ENCODE peak calls at places on chromosomes 2 and 18, in six cellular contexts. One of them, this sample, is unnamed.

GRCh38 chr2:231877533-231878456 is 48.4 kb downstream of the NPPC start:
- DNase-seq in transverse colon: no peak
- DNase-seq in heart left ventricle: no peak
- DNase-seq in IMR-90: peak; percentile 28
- DNase-seq in tibial nerve: no peak
- DNase-seq in stomach: no peak
- DNase-seq in this sample: no peak

GRCh38 chr2:236988690-236989639 is 96.7 kb upstream of the COPS8 start:
- DNase-seq in tibial nerve: peak; percentile 87
- DNase-seq in heart left ventricle: peak; percentile 46
- DNase-seq in stomach: peak; percentile 74
- DNase-seq in transverse colon: peak; percentile 43
- DNase-seq in IMR-90: no peak
- DNase-seq in this sample: peak; percentile 79

GRCh38 chr2:191401287-191401686 is 156.1 kb downstream of the MYO1B start:
- DNase-seq in tibial nerve: no peak
- DNase-seq in transverse colon: no peak
- DNase-seq in stomach: no peak
- DNase-seq in heart left ventricle: no peak
- DNase-seq in IMR-90: peak; percentile 56
- DNase-seq in this sample: no peak

GRCh38 chr2:43218550-43219382 is 7.6 kb downstream of the ZFP36L2 start:
- DNase-seq in stomach: peak; percentile 77
- DNase-seq in heart left ventricle: peak; percentile 75
- DNase-seq in tibial nerve: peak; percentile 34
- DNase-seq in transverse colon: peak; percentile 86
- DNase-seq in IMR-90: peak; percentile 10
- DNase-seq in this sample: peak; percentile 74

GRCh38 chr2:14137643-14138042 is 494.9 kb upstream of the LRATD1 start:
- DNase-seq in tibial nerve: no peak
- DNase-seq in heart left ventricle: no peak
- DNase-seq in transverse colon: no peak
- DNase-seq in stomach: no peak
- DNase-seq in IMR-90: no peak
- DNase-seq in this sample: no peak

GRCh38 chr2:23485841-23486395 is 100.9 kb downstream of the KLHL29 start:
- DNase-seq in transverse colon: no peak
- DNase-seq in stomach: no peak
- DNase-seq in heart left ventricle: no peak
- DNase-seq in tibial nerve: no peak
- DNase-seq in IMR-90: no peak
- DNase-seq in this sample: no peak

GRCh38 chr18:39494211-39494896 is 1928.8 kb upstream of the CELF4 start:
- DNase-seq in heart left ventricle: no peak
- DNase-seq in IMR-90: no peak
- DNase-seq in transverse colon: no peak
- DNase-seq in stomach: no peak
- DNase-seq in tibial nerve: no peak
- DNase-seq in this sample: no peak

GRCh38 chr18:23373564-23373963 is 79.5 kb upstream of the RIOK3 start:
- DNase-seq in IMR-90: no peak
- DNase-seq in tibial nerve: no peak
- DNase-seq in stomach: no peak
- DNase-seq in transverse colon: no peak
- DNase-seq in heart left ventricle: no peak
- DNase-seq in this sample: no peak

GRCh38 chr2:68357608-68358337 is 7.3 kb upstream of the PLEK start:
- DNase-seq in stomach: no peak
- DNase-seq in IMR-90: peak; percentile 58
- DNase-seq in heart left ventricle: peak; percentile 23
- DNase-seq in tibial nerve: peak; percentile 33
- DNase-seq in transverse colon: peak; percentile 33
- DNase-seq in this sample: peak; percentile 59

GRCh38 chr18:3051718-3052410 is 38.9 kb upstream of the LPIN2 start:
- DNase-seq in stomach: peak; percentile 57
- DNase-seq in tibial nerve: no peak
- DNase-seq in transverse colon: peak; percentile 67
- DNase-seq in heart left ventricle: no peak
- DNase-seq in IMR-90: no peak
- DNase-seq in this sample: no peak

GRCh38 chr2:135980450-135981080 is 4.9 kb downstream of the DARS1 start:
- DNase-seq in IMR-90: no peak
- DNase-seq in heart left ventricle: no peak
- DNase-seq in transverse colon: no peak
- DNase-seq in stomach: no peak
- DNase-seq in tibial nerve: no peak
- DNase-seq in this sample: no peak

GRCh38 chr18:79945118-79946042 is 6.1 kb downstream of the SLC66A2 start:
- DNase-seq in tibial nerve: no peak
- DNase-seq in heart left ventricle: no peak
- DNase-seq in stomach: peak; percentile 20
- DNase-seq in transverse colon: peak; percentile 9
- DNase-seq in IMR-90: no peak
- DNase-seq in this sample: peak; percentile 51

GRCh38 chr18:48794251-48794970 is 156.4 kb downstream of the SMAD7 start:
- DNase-seq in stomach: no peak
- DNase-seq in IMR-90: no peak
- DNase-seq in tibial nerve: no peak
- DNase-seq in transverse colon: no peak
- DNase-seq in heart left ventricle: no peak
- DNase-seq in this sample: peak; percentile 3

GRCh38 chr2:21452678-21453077 is 328.9 kb downstream of the TDRD15 start:
- DNase-seq in tibial nerve: no peak
- DNase-seq in transverse colon: no peak
- DNase-seq in IMR-90: no peak
- DNase-seq in stomach: no peak
- DNase-seq in heart left ventricle: no peak
- DNase-seq in this sample: no peak

GRCh38 chr2:163774862-163775261 is 39.1 kb upstream of the FIGN start:
- DNase-seq in IMR-90: peak; percentile 81
- DNase-seq in transverse colon: no peak
- DNase-seq in tibial nerve: no peak
- DNase-seq in stomach: no peak
- DNase-seq in heart left ventricle: no peak
- DNase-seq in this sample: no peak

GRCh38 chr18:33156906-33157470 is 283.5 kb downstream of the CCDC178 start:
- DNase-seq in IMR-90: no peak
- DNase-seq in transverse colon: no peak
- DNase-seq in tibial nerve: no peak
- DNase-seq in heart left ventricle: no peak
- DNase-seq in stomach: no peak
- DNase-seq in this sample: no peak

GRCh38 chr2:18719978-18720775 is 130.8 kb upstream of the NT5C1B start:
- DNase-seq in stomach: no peak
- DNase-seq in heart left ventricle: no peak
- DNase-seq in transverse colon: no peak
- DNase-seq in tibial nerve: no peak
- DNase-seq in IMR-90: peak; percentile 58
- DNase-seq in this sample: no peak

GRCh38 chr18:59671533-59671932 is 25.7 kb downstream of the CCBE1 start:
- DNase-seq in IMR-90: no peak
- DNase-seq in tibial nerve: no peak
- DNase-seq in stomach: no peak
- DNase-seq in heart left ventricle: no peak
- DNase-seq in transverse colon: no peak
- DNase-seq in this sample: no peak

GRCh38 chr18:37489011-37489410 is 76.6 kb downstream of the CELF4 start:
- DNase-seq in transverse colon: no peak
- DNase-seq in stomach: no peak
- DNase-seq in tibial nerve: no peak
- DNase-seq in heart left ventricle: no peak
- DNase-seq in IMR-90: no peak
- DNase-seq in this sample: no peak

GRCh38 chr2:68521037-68521436 is 53.7 kb downstream of the APLF start:
- DNase-seq in stomach: no peak
- DNase-seq in IMR-90: no peak
- DNase-seq in transverse colon: no peak
- DNase-seq in tibial nerve: no peak
- DNase-seq in heart left ventricle: no peak
- DNase-seq in this sample: no peak

GRCh38 chr2:182129188-182129707 is 143.6 kb downstream of the PPP1R1C start:
- DNase-seq in stomach: no peak
- DNase-seq in tibial nerve: no peak
- DNase-seq in heart left ventricle: no peak
- DNase-seq in IMR-90: no peak
- DNase-seq in transverse colon: no peak
- DNase-seq in this sample: no peak

GRCh38 chr18:58195278-58195721 is 151.3 kb downstream of the NEDD4L start:
- DNase-seq in heart left ventricle: no peak
- DNase-seq in tibial nerve: no peak
- DNase-seq in stomach: peak; percentile 76
- DNase-seq in transverse colon: peak; percentile 64
- DNase-seq in IMR-90: no peak
- DNase-seq in this sample: peak; percentile 63

GRCh38 chr18:38563396-38563980 is 997.9 kb upstream of the CELF4 start:
- DNase-seq in heart left ventricle: no peak
- DNase-seq in IMR-90: no peak
- DNase-seq in stomach: no peak
- DNase-seq in tibial nerve: no peak
- DNase-seq in transverse colon: no peak
- DNase-seq in this sample: no peak

GRCh38 chr2:191631754-191632153 is 46.2 kb upstream of the NABP1 start:
- DNase-seq in IMR-90: peak; percentile 66
- DNase-seq in transverse colon: peak; percentile 41
- DNase-seq in heart left ventricle: no peak
- DNase-seq in tibial nerve: peak; percentile 31
- DNase-seq in stomach: no peak
- DNase-seq in this sample: peak; percentile 66

GRCh38 chr2:227608469-227609338 is 5.9 kb downstream of the SCYGR3 start:
- DNase-seq in IMR-90: no peak
- DNase-seq in tibial nerve: peak; percentile 31
- DNase-seq in transverse colon: no peak
- DNase-seq in heart left ventricle: no peak
- DNase-seq in stomach: no peak
- DNase-seq in this sample: no peak

GRCh38 chr2:86372133-86372532 is 34.7 kb upstream of the REEP1 start:
- DNase-seq in tibial nerve: no peak
- DNase-seq in heart left ventricle: no peak
- DNase-seq in stomach: no peak
- DNase-seq in transverse colon: no peak
- DNase-seq in IMR-90: no peak
- DNase-seq in this sample: no peak

GRCh38 chr2:156319811-156320490 is 12.6 kb downstream of the NR4A2 start:
- DNase-seq in IMR-90: peak; percentile 49
- DNase-seq in transverse colon: peak; percentile 31
- DNase-seq in tibial nerve: no peak
- DNase-seq in stomach: peak; percentile 63
- DNase-seq in heart left ventricle: peak; percentile 77
- DNase-seq in this sample: peak; percentile 75

GRCh38 chr2:62706721-62707516 is 1.4 kb downstream of the EHBP1 start:
- DNase-seq in stomach: no peak
- DNase-seq in IMR-90: no peak
- DNase-seq in tibial nerve: no peak
- DNase-seq in heart left ventricle: no peak
- DNase-seq in transverse colon: no peak
- DNase-seq in this sample: no peak

GRCh38 chr18:36808681-36809080 is 20.1 kb downstream of the TPGS2 start:
- DNase-seq in stomach: no peak
- DNase-seq in IMR-90: peak; percentile 91
- DNase-seq in heart left ventricle: no peak
- DNase-seq in transverse colon: no peak
- DNase-seq in tibial nerve: no peak
- DNase-seq in this sample: no peak

GRCh38 chr18:35171315-35171987 is 69.4 kb upstream of the ZNF397 start:
- DNase-seq in transverse colon: no peak
- DNase-seq in stomach: no peak
- DNase-seq in IMR-90: no peak
- DNase-seq in tibial nerve: no peak
- DNase-seq in heart left ventricle: no peak
- DNase-seq in this sample: no peak
- TF ChIP-seq POLR2A in transverse colon: no peak
- TF ChIP-seq POLR2A in stomach: no peak
- TF ChIP-seq POLR2A in IMR-90: no peak
- TF ChIP-seq POLR2A in tibial nerve: no peak
- TF ChIP-seq POLR2A in heart left ventricle: no peak
- TF ChIP-seq POLR2A in this sample: no peak

DNA sequence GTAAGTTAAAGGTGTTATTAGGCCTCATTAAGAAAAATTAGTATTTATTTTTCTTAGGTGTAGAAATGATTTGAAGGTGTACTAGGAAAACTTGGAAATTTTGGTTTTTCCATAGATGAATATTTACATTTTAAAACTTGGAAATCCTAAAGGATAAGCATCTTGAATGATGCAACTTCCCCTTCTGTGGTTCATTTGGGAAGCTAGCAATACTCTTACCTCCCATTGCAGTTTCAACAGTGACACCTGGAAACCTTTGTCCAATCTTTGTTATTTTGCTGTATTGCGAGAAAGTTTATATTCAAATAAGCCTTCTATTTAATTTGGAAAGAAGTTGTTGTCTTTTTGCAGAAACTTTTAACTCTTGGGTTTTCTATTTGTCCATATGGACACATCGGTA is 68.5 kb downstream of the ZEB2 start:
- DNase-seq in IMR-90: no peak
- DNase-seq in tibial nerve: no peak
- DNase-seq in stomach: no peak
- DNase-seq in heart left ventricle: no peak
- DNase-seq in transverse colon: no peak
- DNase-seq in this sample: no peak
- H3K27ac ChIP-seq in IMR-90: no peak overlapping the region
- H3K27ac ChIP-seq in tibial nerve: peak overlapping the region; percentile 13
- H3K27ac ChIP-seq in stomach: no peak overlapping the region
- H3K27ac ChIP-seq in heart left ventricle: no peak overlapping the region
- H3K27ac ChIP-seq in transverse colon: no peak overlapping the region
- H3K27ac ChIP-seq in this sample: no peak overlapping the region

GRCh38 chr2:11344342-11344955 is at the start of gene ROCK2:
- DNase-seq in heart left ventricle: peak; percentile 90
- DNase-seq in transverse colon: peak; percentile 90
- DNase-seq in IMR-90: peak; percentile 79
- DNase-seq in stomach: peak; percentile 86
- DNase-seq in tibial nerve: peak; percentile 77
- DNase-seq in this sample: peak; percentile 93
- TF ChIP-seq POLR2A in heart left ventricle: no peak
- TF ChIP-seq POLR2A in transverse colon: peak; percentile 49
- TF ChIP-seq POLR2A in IMR-90: peak; percentile 60
- TF ChIP-seq POLR2A in stomach: no peak
- TF ChIP-seq POLR2A in tibial nerve: peak; percentile 68
- TF ChIP-seq POLR2A in this sample: peak; percentile 71

GRCh38 chr2:107278672-107279071 is 392.7 kb upstream of the ST6GAL2 start:
- DNase-seq in tibial nerve: no peak
- DNase-seq in transverse colon: no peak
- DNase-seq in heart left ventricle: no peak
- DNase-seq in stomach: no peak
- DNase-seq in IMR-90: no peak
- DNase-seq in this sample: no peak
- H3K27ac ChIP-seq in tibial nerve: no peak overlapping the region
- H3K27ac ChIP-seq in transverse colon: no peak overlapping the region
- H3K27ac ChIP-seq in heart left ventricle: no peak overlapping the region
- H3K27ac ChIP-seq in stomach: no peak overlapping the region
- H3K27ac ChIP-seq in IMR-90: no peak overlapping the region
- H3K27ac ChIP-seq in this sample: no peak overlapping the region

GRCh38 chr2:1521878-1522495 is 108.7 kb downstream of the TPO start:
- DNase-seq in stomach: no peak
- DNase-seq in heart left ventricle: no peak
- DNase-seq in tibial nerve: no peak
- DNase-seq in transverse colon: no peak
- DNase-seq in IMR-90: no peak
- DNase-seq in this sample: no peak
- TF ChIP-seq POLR2A in stomach: no peak
- TF ChIP-seq POLR2A in heart left ventricle: no peak
- TF ChIP-seq POLR2A in tibial nerve: no peak
- TF ChIP-seq POLR2A in transverse colon: no peak
- TF ChIP-seq POLR2A in IMR-90: no peak
- TF ChIP-seq POLR2A in this sample: no peak